ENCODE peak calls at places on chromosomes 16 and 17, in four cellular contexts. P, X, E and G are unnamed samples.

GRCh38 chr17:45437461-45438283 is 5.0 kb upstream of the ARHGAP27 start:
- DNase-seq in P (no peak), X (no peak), E (no peak), G (no peak)

GRCh38 chr16:78669994-78670393 is 570.5 kb downstream of the WWOX start:
- DNase-seq in P (no peak), X (no peak), E (no peak), G (no peak)

GRCh38 chr16:27776556-27776955 is 226.6 kb downstream of the KATNIP start:
- DNase-seq in P (no peak), X (no peak), E (no peak), G (no peak)

GRCh38 chr17:38431343-38432145 is 3.3 kb downstream of the ARHGAP23 start:
- DNase-seq in P (no peak), X (no peak), E (no peak), G (no peak)

GRCh38 chr17:75271233-75271954 is 363 bp upstream of the MIF4GD start:
- DNase-seq in P (peak; percentile 83), X (peak; percentile 84), E (peak; percentile 85), G (peak; percentile 85)

GRCh38 chr17:35016369-35016768 is 36.1 kb downstream of the LIG3 start:
- DNase-seq in P (no peak), X (no peak), E (no peak), G (no peak)

GRCh38 chr16:14005335-14005734 is 65.8 kb upstream of the MRTFB start:
- DNase-seq in P (no peak), X (no peak), E (no peak), G (no peak)

GRCh38 chr16:59848314-59848713 is 1114.2 kb upstream of the GOT2 start:
- DNase-seq in P (no peak), X (no peak), E (no peak), G (no peak)

GRCh38 chr17:45382226-45382625 is 50.4 kb downstream of the ARHGAP27 start:
- DNase-seq in P (no peak), X (no peak), E (no peak), G (no peak)

GRCh38 chr17:40901981-40902862 is 17.2 kb upstream of the KRT20 start:
- DNase-seq in P (peak; percentile 65), X (no peak), E (no peak), G (peak; percentile 68)

GRCh38 chr17:17391575-17392370 is 85.0 kb upstream of the MED9 start:
- DNase-seq in P (no peak), X (peak; percentile 40), E (no peak), G (no peak)

GRCh38 chr16:85208643-85209520 is 96.6 kb upstream of the CIBAR2 start:
- DNase-seq in P (no peak), X (no peak), E (no peak), G (no peak)

GRCh38 chr16:85208181-85208580 is 95.9 kb upstream of the CIBAR2 start:
- DNase-seq in P (no peak), X (no peak), E (no peak), G (no peak)

GRCh38 chr16:85207357-85207921 is 95.2 kb upstream of the CIBAR2 start:
- DNase-seq in P (no peak), X (no peak), E (no peak), G (no peak)

GRCh38 chr16:85205747-85206471 is 93.6 kb upstream of the CIBAR2 start:
- DNase-seq in P (no peak), X (no peak), E (peak; percentile 40), G (no peak)

GRCh38 chr16:85206472-85207356 is 94.4 kb upstream of the CIBAR2 start:
- DNase-seq in P (no peak), X (no peak), E (peak; percentile 64), G (no peak)
- H3K4me1 ChIP-seq in P (no peaks in the 10 kb centered on the region), X (no peaks in the 10 kb centered on the region), E (peaks cover 53% of the 10 kb centered on the region), G (peaks cover 19% of the 10 kb centered on the region)

GRCh38 chr17:32916134-32916533 is 11.8 kb upstream of the TMEM98 start:
- DNase-seq in P (no peak), X (no peak), E (no peak), G (no peak)

GRCh38 chr17:32920293-32920692 is 7.7 kb upstream of the TMEM98 start:
- DNase-seq in P (no peak), X (no peak), E (no peak), G (no peak)

GRCh38 chr17:32917081-32917480 is 10.9 kb upstream of the TMEM98 start:
- DNase-seq in P (no peak), X (no peak), E (no peak), G (no peak)

GRCh38 chr17:32915108-32915700 is 12.7 kb upstream of the TMEM98 start:
- DNase-seq in P (no peak), X (no peak), E (peak; percentile 27), G (no peak)

DNA sequence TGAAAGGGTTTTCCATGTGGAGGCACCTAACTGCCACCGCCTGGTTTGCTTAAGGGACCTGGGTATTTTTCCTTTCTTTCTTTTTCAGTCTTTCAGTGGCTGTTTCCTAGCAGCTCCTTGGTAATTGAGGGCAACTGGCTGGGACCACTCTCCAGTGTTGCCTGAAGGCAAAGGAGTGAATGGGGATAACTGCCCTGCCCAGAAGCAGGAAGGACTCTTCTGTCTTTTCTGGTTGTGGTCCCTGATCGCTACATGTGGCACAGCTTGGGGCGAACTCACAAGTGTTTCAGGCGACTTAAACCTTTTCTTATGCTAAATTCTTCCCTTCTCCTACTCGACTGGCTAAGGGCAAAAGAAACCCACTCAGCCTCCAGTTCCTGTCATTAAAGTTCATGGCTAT is 10.1 kb upstream of the TMEM98 start:
- DNase-seq in P (no peak), X (no peak), E (no peak), G (peak; percentile 32)
- H3K4me1 ChIP-seq in P (no peaks in the 10 kb centered on the region), X (no peaks in the 10 kb centered on the region), E (peaks cover 7% of the 10 kb centered on the region), G (no peaks in the 10 kb centered on the region)

GRCh38 chr16:48539485-48540221 is 70.3 kb downstream of the N4BP1 start:
- DNase-seq in P (no peak), X (no peak), E (no peak), G (no peak)
- H3K4me1 ChIP-seq in P (no peaks in the 10 kb centered on the region), X (peaks cover 12% of the 10 kb centered on the region), E (peaks cover 14% of the 10 kb centered on the region), G (no peaks in the 10 kb centered on the region)

GRCh38 chr17:64611374-64611773 is 50.7 kb downstream of the SMURF2 start:
- DNase-seq in P (no peak), X (no peak), E (no peak), G (no peak)
- H3K4me1 ChIP-seq in P (no peaks in the 10 kb centered on the region), X (peaks cover 21% of the 10 kb centered on the region), E (peaks cover 15% of the 10 kb centered on the region), G (no peaks in the 10 kb centered on the region)

DNA sequence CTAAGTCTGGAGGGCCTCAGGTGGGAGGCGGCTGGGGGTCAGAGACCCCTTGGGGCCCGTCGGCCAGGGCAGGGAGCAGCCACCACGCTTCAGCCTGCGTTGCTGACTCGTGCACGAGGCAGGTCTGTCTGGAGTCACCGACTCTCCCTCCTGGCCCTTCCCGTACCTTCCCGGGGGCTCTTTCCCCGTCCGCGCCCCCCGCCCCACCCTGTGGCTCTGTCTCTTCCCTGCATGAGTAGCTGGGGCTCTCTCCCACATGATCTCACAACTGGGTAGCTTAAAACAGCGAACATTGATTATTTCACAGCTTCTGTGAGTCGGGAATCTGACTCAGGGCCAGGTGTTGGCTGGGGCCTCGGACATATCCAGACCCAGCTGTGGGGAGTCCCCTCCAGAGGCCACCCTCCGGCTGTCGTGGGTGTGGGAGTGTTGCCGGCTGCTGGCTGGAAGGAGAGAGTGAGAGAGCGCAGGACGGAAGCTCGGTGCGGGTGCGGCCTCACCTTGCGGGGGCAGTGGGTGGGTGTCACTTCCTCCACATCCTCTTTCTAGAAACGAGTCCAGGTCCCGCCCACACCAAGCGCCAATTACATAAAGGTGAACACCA is 17.3 kb downstream of the BAHCC1 start:
- DNase-seq in P (no peak), X (peak; percentile 34), E (no peak), G (no peak)
- H3K4me1 ChIP-seq in P (no peaks in the 10 kb centered on the region), X (peaks cover 25% of the 10 kb centered on the region), E (peaks cover 14% of the 10 kb centered on the region), G (no peaks in the 10 kb centered on the region)